ENCODE peak calls at places on chromosomes 16 and 17, in seven cellular contexts. One of them, this sample, is unnamed.

GRCh38 chr16:84836234-84836647 is 16.5 kb downstream of the CRISPLD2 start:
- DNase-seq in HepG2: no peak
- DNase-seq in SK-N-SH: peak; percentile 42
- DNase-seq in GM12878: no peak
- DNase-seq in GM12892: no peak
- DNase-seq in K562: no peak
- DNase-seq in H1: peak; percentile 38
- DNase-seq in this sample: no peak

GRCh38 chr17:57106836-57107497 is 21.9 kb downstream of the AKAP1 start:
- DNase-seq in GM12892: no peak
- DNase-seq in GM12878: no peak
- DNase-seq in H1: no peak
- DNase-seq in K562: no peak
- DNase-seq in SK-N-SH: no peak
- DNase-seq in HepG2: no peak
- DNase-seq in this sample: no peak

GRCh38 chr17:67378444-67379250 is 1.6 kb downstream of the PITPNC1 start:
- DNase-seq in H1: no peak
- DNase-seq in GM12892: peak; percentile 61
- DNase-seq in GM12878: no peak
- DNase-seq in K562: peak; percentile 77
- DNase-seq in HepG2: peak; percentile 72
- DNase-seq in SK-N-SH: peak; percentile 94
- DNase-seq in this sample: peak; percentile 66

GRCh38 chr16:2341456-2342447 is 1.2 kb upstream of the ABCA3 start:
- DNase-seq in HepG2: no peak
- DNase-seq in H1: no peak
- DNase-seq in SK-N-SH: no peak
- DNase-seq in GM12878: no peak
- DNase-seq in GM12892: no peak
- DNase-seq in K562: no peak
- DNase-seq in this sample: no peak

GRCh38 chr16:72094266-72094610 is 591 bp downstream of the DHX38 start:
- DNase-seq in GM12892: no peak
- DNase-seq in H1: no peak
- DNase-seq in K562: no peak
- DNase-seq in SK-N-SH: no peak
- DNase-seq in GM12878: no peak
- DNase-seq in HepG2: no peak
- DNase-seq in this sample: no peak

GRCh38 chr16:30051518-30051917 is 14.0 kb upstream of the ALDOA start:
- DNase-seq in K562: no peak
- DNase-seq in HepG2: no peak
- DNase-seq in GM12878: no peak
- DNase-seq in H1: no peak
- DNase-seq in SK-N-SH: no peak
- DNase-seq in GM12892: no peak
- DNase-seq in this sample: no peak

GRCh38 chr16:48498761-48499600 is 111.0 kb downstream of the N4BP1 start:
- DNase-seq in K562: no peak
- DNase-seq in SK-N-SH: no peak
- DNase-seq in H1: no peak
- DNase-seq in HepG2: peak; percentile 35
- DNase-seq in GM12878: no peak
- DNase-seq in GM12892: no peak
- DNase-seq in this sample: no peak

GRCh38 chr17:7889166-7889584 is 586 bp downstream of the CHD3 start:
- DNase-seq in GM12878: no peak
- DNase-seq in SK-N-SH: peak; percentile 94
- DNase-seq in GM12892: no peak
- DNase-seq in K562: no peak
- DNase-seq in HepG2: peak; percentile 85
- DNase-seq in H1: no peak
- DNase-seq in this sample: no peak

GRCh38 chr17:4357671-4358070 is 8.8 kb downstream of the UBE2G1 start:
- DNase-seq in SK-N-SH: no peak
- DNase-seq in HepG2: no peak
- DNase-seq in GM12892: no peak
- DNase-seq in H1: no peak
- DNase-seq in K562: no peak
- DNase-seq in GM12878: no peak
- DNase-seq in this sample: no peak

GRCh38 chr17:2723997-2724782 is 12.6 kb upstream of the CLUH start:
- DNase-seq in SK-N-SH: peak; percentile 34
- DNase-seq in H1: peak; percentile 53
- DNase-seq in HepG2: no peak
- DNase-seq in GM12892: no peak
- DNase-seq in GM12878: no peak
- DNase-seq in K562: peak; percentile 37
- DNase-seq in this sample: no peak

GRCh38 chr16:81204794-81205680 is 33.5 kb upstream of the BCO1 start:
- DNase-seq in K562: peak; percentile 58
- DNase-seq in GM12892: peak; percentile 42
- DNase-seq in SK-N-SH: peak; percentile 62
- DNase-seq in H1: no peak
- DNase-seq in GM12878: peak; percentile 11
- DNase-seq in HepG2: peak; percentile 61
- DNase-seq in this sample: peak; percentile 44

GRCh38 chr17:72749119-72749572 is 343.3 kb downstream of the SLC39A11 start:
- DNase-seq in GM12878: no peak
- DNase-seq in H1: no peak
- DNase-seq in HepG2: peak; percentile 85
- DNase-seq in SK-N-SH: no peak
- DNase-seq in K562: no peak
- DNase-seq in GM12892: no peak
- DNase-seq in this sample: no peak

GRCh38 chr16:78292726-78293380 is 193.4 kb downstream of the WWOX start:
- DNase-seq in GM12892: no peak
- DNase-seq in H1: no peak
- DNase-seq in GM12878: no peak
- DNase-seq in SK-N-SH: no peak
- DNase-seq in K562: no peak
- DNase-seq in HepG2: peak; percentile 63
- DNase-seq in this sample: no peak

GRCh38 chr16:90046971-90047713 is 27.9 kb upstream of the DBNDD1 start:
- DNase-seq in HepG2: peak; percentile 45
- DNase-seq in GM12878: no peak
- DNase-seq in H1: no peak
- DNase-seq in GM12892: no peak
- DNase-seq in K562: peak; percentile 31
- DNase-seq in SK-N-SH: no peak
- DNase-seq in this sample: no peak

GRCh38 chr16:89036776-89037175 is 56.9 kb upstream of the ACSF3 start:
- DNase-seq in GM12892: no peak
- DNase-seq in GM12878: no peak
- DNase-seq in SK-N-SH: no peak
- DNase-seq in HepG2: no peak
- DNase-seq in K562: no peak
- DNase-seq in H1: no peak
- DNase-seq in this sample: no peak

GRCh38 chr16:397135-397661 is at the start of gene NME4:
- DNase-seq in GM12878: no peak
- DNase-seq in GM12892: peak; percentile 58
- DNase-seq in H1: no peak
- DNase-seq in SK-N-SH: peak; percentile 86
- DNase-seq in K562: peak; percentile 81
- DNase-seq in HepG2: no peak
- DNase-seq in this sample: peak; percentile 62

GRCh38 chr16:79269211-79269863 is 331.2 kb downstream of the MAF start:
- DNase-seq in SK-N-SH: no peak
- DNase-seq in K562: no peak
- DNase-seq in GM12892: peak; percentile 43
- DNase-seq in H1: no peak
- DNase-seq in HepG2: no peak
- DNase-seq in GM12878: peak; percentile 61
- DNase-seq in this sample: peak; percentile 52

GRCh38 chr17:81329279-81329926 is 34.3 kb upstream of the SLC38A10 start:
- DNase-seq in GM12878: no peak
- DNase-seq in HepG2: peak; percentile 79
- DNase-seq in SK-N-SH: peak; percentile 91
- DNase-seq in GM12892: no peak
- DNase-seq in K562: peak; percentile 63
- DNase-seq in H1: no peak
- DNase-seq in this sample: no peak
- TF ChIP-seq TAF1 in GM12878: no peak
- TF ChIP-seq TAF1 in HepG2: peak; percentile 47
- TF ChIP-seq TAF1 in SK-N-SH: peak; percentile 65
- TF ChIP-seq TAF1 in GM12892: no peak
- TF ChIP-seq TAF1 in K562: no peak
- TF ChIP-seq TAF1 in H1: no peak
- TF ChIP-seq TAF1 in this sample: no peak

DNA sequence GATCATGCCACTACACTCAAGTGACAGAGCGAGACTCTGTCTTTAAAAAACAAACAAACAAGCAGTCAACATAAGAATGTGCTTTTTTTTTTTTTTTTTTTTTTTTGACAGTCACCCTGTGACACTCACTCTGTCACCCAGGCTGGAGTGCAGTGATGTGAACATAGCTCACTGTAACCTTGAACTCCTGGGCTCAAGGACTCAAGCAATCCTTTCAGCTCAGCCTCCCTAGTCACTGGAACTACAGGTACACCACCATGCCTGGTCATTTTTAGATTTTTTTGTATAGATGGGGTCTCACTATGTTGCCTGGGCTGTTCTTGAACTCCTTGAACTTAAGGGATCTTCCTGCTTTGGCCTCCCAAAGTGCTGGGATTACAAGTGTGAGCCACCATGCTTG is 15.3 kb upstream of the CHP2 start:
- DNase-seq in GM12892: no peak
- DNase-seq in H1: no peak
- DNase-seq in HepG2: peak; percentile 58
- DNase-seq in GM12878: no peak
- DNase-seq in SK-N-SH: no peak
- DNase-seq in K562: no peak
- DNase-seq in this sample: no peak
- TF ChIP-seq POLR2AphosphoS5 in GM12892: no peak
- TF ChIP-seq POLR2AphosphoS5 in H1: no peak
- TF ChIP-seq POLR2AphosphoS5 in HepG2: no peak
- TF ChIP-seq POLR2AphosphoS5 in GM12878: no peak
- TF ChIP-seq POLR2AphosphoS5 in SK-N-SH: no peak
- TF ChIP-seq POLR2AphosphoS5 in K562: no peak
- TF ChIP-seq POLR2AphosphoS5 in this sample: no peak

GRCh38 chr16:87369117-87369775 is 14.3 kb downstream of the FBXO31 start:
- DNase-seq in H1: no peak
- DNase-seq in GM12892: no peak
- DNase-seq in K562: no peak
- DNase-seq in SK-N-SH: no peak
- DNase-seq in GM12878: no peak
- DNase-seq in HepG2: no peak
- DNase-seq in this sample: no peak

GRCh38 chr16:87368029-87368765 is 15.4 kb downstream of the FBXO31 start:
- DNase-seq in GM12892: no peak
- DNase-seq in H1: no peak
- DNase-seq in GM12878: no peak
- DNase-seq in K562: no peak
- DNase-seq in SK-N-SH: no peak
- DNase-seq in HepG2: no peak
- DNase-seq in this sample: no peak

GRCh38 chr16:87371261-87371866 is 12.2 kb downstream of the FBXO31 start:
- DNase-seq in HepG2: no peak
- DNase-seq in GM12892: no peak
- DNase-seq in SK-N-SH: peak; percentile 76
- DNase-seq in K562: no peak
- DNase-seq in H1: no peak
- DNase-seq in GM12878: no peak
- DNase-seq in this sample: no peak

GRCh38 chr16:87372305-87372704 is 11.3 kb downstream of the FBXO31 start:
- DNase-seq in SK-N-SH: no peak
- DNase-seq in GM12892: no peak
- DNase-seq in GM12878: no peak
- DNase-seq in K562: no peak
- DNase-seq in HepG2: no peak
- DNase-seq in H1: no peak
- DNase-seq in this sample: no peak

DNA sequence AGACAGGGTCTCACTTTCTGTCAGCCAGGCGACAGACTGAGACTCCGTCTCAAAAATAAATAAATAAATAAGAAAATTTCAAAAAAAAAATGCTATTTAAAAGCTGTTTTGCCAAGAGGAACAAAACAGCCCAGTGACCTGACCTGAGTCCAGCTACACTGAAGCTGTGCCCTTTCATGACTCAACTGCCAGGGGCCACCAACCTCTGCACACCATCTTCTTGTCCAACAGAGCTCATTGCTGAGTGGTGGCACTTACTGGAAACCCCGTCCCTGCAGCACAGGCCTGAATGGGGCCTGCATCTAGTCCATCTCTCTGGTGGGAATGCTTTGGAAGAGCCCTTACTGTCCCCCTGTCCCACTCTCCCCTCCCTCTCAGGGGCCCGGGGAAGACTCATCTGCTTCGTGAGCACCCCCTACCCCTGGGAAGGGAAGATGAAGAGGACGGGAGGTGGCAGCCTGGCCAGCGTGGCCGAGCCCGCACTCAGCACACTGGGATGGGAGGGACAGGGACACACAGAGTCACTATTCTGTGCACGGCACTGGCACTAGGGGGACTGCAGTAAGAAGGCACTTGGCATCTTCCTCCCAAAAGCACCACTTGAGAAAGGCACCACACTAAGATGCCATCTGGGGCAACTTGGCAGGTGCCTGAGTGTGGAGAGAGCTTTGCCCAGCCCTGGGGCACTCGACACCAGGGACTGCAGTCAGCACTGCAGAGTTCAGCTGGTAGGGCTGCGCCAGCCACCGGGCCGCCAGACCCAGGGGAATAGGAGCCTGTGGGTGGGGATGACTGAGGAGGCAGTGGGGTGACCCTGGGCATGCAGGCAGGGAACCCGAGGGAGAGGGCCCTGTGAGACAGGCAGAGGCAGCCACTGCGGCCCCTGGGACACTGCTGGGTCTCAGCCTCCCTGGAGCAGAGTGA is 13.5 kb downstream of the FBXO31 start:
- DNase-seq in HepG2: no peak
- DNase-seq in H1: no peak
- DNase-seq in SK-N-SH: peak; percentile 42
- DNase-seq in GM12878: no peak
- DNase-seq in K562: no peak
- DNase-seq in GM12892: no peak
- DNase-seq in this sample: no peak
- TF ChIP-seq TAF1 in HepG2: no peak
- TF ChIP-seq TAF1 in H1: no peak
- TF ChIP-seq TAF1 in SK-N-SH: no peak
- TF ChIP-seq TAF1 in GM12878: no peak
- TF ChIP-seq TAF1 in K562: no peak
- TF ChIP-seq TAF1 in GM12892: no peak
- TF ChIP-seq TAF1 in this sample: no peak

GRCh38 chr17:43360739-43361498 is 37.9 kb upstream of the ARL4D start:
- DNase-seq in GM12878: peak; percentile 100
- DNase-seq in H1: peak; percentile 98
- DNase-seq in K562: no peak
- DNase-seq in SK-N-SH: peak; percentile 78
- DNase-seq in GM12892: peak; percentile 62
- DNase-seq in HepG2: peak; percentile 99
- DNase-seq in this sample: peak; percentile 62
- TF ChIP-seq POLR2AphosphoS5 in GM12878: peak; percentile 100
- TF ChIP-seq POLR2AphosphoS5 in H1: peak; percentile 100
- TF ChIP-seq POLR2AphosphoS5 in K562: peak; percentile 73
- TF ChIP-seq POLR2AphosphoS5 in SK-N-SH: peak; percentile 100
- TF ChIP-seq POLR2AphosphoS5 in GM12892: peak; percentile 100
- TF ChIP-seq POLR2AphosphoS5 in HepG2: peak; percentile 100
- TF ChIP-seq POLR2AphosphoS5 in this sample: peak; percentile 100

GRCh38 chr16:87956771-87957279 is 5.6 kb downstream of the BANP start:
- DNase-seq in HepG2: peak; percentile 34
- DNase-seq in SK-N-SH: no peak
- DNase-seq in GM12878: no peak
- DNase-seq in H1: no peak
- DNase-seq in K562: peak; percentile 35
- DNase-seq in GM12892: no peak
- DNase-seq in this sample: no peak
- TF ChIP-seq TAF1 in HepG2: no peak
- TF ChIP-seq TAF1 in SK-N-SH: no peak
- TF ChIP-seq TAF1 in GM12878: no peak
- TF ChIP-seq TAF1 in H1: no peak
- TF ChIP-seq TAF1 in K562: no peak
- TF ChIP-seq TAF1 in GM12892: no peak
- TF ChIP-seq TAF1 in this sample: no peak

GRCh38 chr17:71546369-71546864 is 574.4 kb upstream of the SOX9 start:
- DNase-seq in K562: no peak
- DNase-seq in GM12892: no peak
- DNase-seq in H1: no peak
- DNase-seq in HepG2: no peak
- DNase-seq in GM12878: no peak
- DNase-seq in SK-N-SH: no peak
- DNase-seq in this sample: no peak
- TF ChIP-seq POLR2AphosphoS5 in K562: no peak
- TF ChIP-seq POLR2AphosphoS5 in GM12892: no peak
- TF ChIP-seq POLR2AphosphoS5 in H1: no peak
- TF ChIP-seq POLR2AphosphoS5 in HepG2: no peak
- TF ChIP-seq POLR2AphosphoS5 in GM12878: no peak
- TF ChIP-seq POLR2AphosphoS5 in SK-N-SH: no peak
- TF ChIP-seq POLR2AphosphoS5 in this sample: no peak